ENCODE peak calls at places on chromosome 17, in seven cellular contexts. L is stomach, K is GM20000, O is H9, M is nephron progenitor cell, B is cardiac fibroblast, H is left ventricle myocardium inferior. D is an unnamed sample.

GRCh38 chr17:47276868-47277267 is 23.2 kb downstream of the ITGB3 start:
- DNase-seq in L (peak; percentile 64), K (no peak), O (peak; percentile 77), M (peak; percentile 39), B (peak; percentile 87), H (peak; percentile 73), D (no peak)

GRCh38 chr17:50660042-50660886 is 25.6 kb downstream of the ABCC3 start:
- DNase-seq in L (peak; percentile 49), K (no peak), O (no peak), M (no peak), B (peak; percentile 25), H (peak; percentile 46), D (no peak)

GRCh38 chr17:60506312-60506711 is 19.7 kb downstream of the APPBP2 start:
- DNase-seq in L (no peak), K (no peak), O (no peak), M (no peak), B (peak; percentile 94), H (no peak), D (no peak)

GRCh38 chr17:37567137-37567927 is 41.9 kb downstream of the SYNRG start:
- DNase-seq in L (no peak), K (no peak), O (no peak), M (no peak), B (no peak), H (no peak), D (no peak)

GRCh38 chr17:82963104-82963950 is 116.1 kb upstream of the METRNL start:
- DNase-seq in L (peak; percentile 81), K (peak; percentile 79), O (peak; percentile 90), M (peak; percentile 73), B (peak; percentile 79), H (peak; percentile 86), D (peak; percentile 47)

GRCh38 chr17:77566566-77566965 is 391.9 kb upstream of the TNRC6C start:
- DNase-seq in L (no peak), K (no peak), O (no peak), M (no peak), B (no peak), H (no peak), D (no peak)

GRCh38 chr17:51860934-51861561 is 297.5 kb downstream of the CA10 start:
- DNase-seq in L (no peak), K (peak; percentile 28), O (peak; percentile 88), M (peak; percentile 69), B (peak; percentile 18), H (no peak), D (peak; percentile 31)

GRCh38 chr17:65885484-65885883 is 306.4 kb downstream of the CEP112 start:
- DNase-seq in L (no peak), K (no peak), O (no peak), M (no peak), B (no peak), H (no peak), D (no peak)

GRCh38 chr17:30379303-30380105 is 777 bp downstream of the CPD start:
- DNase-seq in L (peak; percentile 34), K (peak; percentile 37), O (peak; percentile 52), M (peak; percentile 37), B (no peak), H (peak; percentile 20), D (peak; percentile 55)
- TF ChIP-seq CTCF in L (no peak), K (no peak), O (no peak), M (no peak), B (no peak), H (no peak), D (no peak)

DNA sequence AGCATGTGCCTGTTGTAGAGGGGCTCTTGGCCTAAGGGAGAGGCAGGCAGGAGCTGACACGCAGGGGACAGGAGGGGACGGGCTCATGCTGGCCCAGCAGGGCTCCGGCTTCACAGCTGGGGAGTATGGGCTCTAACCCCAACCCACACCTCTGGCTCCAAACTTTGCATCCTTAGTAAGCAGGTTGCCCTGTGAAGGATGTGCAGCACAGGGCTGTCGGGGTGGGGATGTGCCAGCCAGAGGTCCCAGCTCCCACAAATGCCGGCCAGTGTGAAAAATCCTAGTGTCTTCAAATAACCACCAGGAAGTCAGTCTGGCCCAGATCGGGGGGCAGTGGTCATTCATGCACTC is 14.0 kb upstream of the FAM83G start:
- DNase-seq in L (no peak), K (no peak), O (no peak), M (no peak), B (no peak), H (no peak), D (no peak)
- TF ChIP-seq CTCF in L (no peak), K (no peak), O (no peak), M (no peak), B (no peak), H (no peak), D (no peak)

DNA sequence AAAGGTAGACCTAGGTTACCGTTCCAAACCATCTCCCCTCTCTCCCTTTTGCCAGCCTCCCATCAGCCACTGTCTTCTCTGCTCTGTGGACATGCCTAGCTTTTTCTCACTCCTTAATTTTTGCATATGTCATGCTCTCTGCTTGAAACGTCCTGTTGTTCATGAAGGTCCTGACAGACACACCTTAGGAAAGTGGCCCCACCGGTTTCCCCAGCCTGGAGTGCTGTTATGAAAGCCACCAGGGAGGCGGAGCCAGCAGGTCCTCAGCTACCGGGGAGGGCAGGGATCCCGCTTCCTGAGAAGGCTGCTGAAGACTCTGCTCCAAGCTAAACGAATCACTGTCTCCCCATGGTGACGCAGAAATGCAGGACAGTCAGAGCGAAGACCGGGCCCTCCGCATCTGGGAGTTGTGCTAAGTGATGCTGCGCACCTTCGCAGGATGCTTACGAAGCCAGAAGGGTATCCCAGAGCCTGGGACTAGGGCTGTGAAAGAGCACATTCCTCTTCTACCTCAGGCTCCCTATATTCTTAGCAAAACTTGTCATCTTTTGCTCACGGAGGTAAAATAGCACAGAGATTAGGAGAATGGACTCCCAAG is 2.3 kb upstream of the SLC16A11 start:
- DNase-seq in L (peak; percentile 96), K (no peak), O (peak; percentile 81), M (peak; percentile 48), B (no peak), H (no peak), D (peak; percentile 48)
- TF ChIP-seq CTCF in L (no peak), K (no peak), O (no peak), M (no peak), B (no peak), H (no peak), D (peak; percentile 18)

GRCh38 chr17:46193626-46194392 is 580 bp upstream of the KANSL1 start:
- DNase-seq in L (peak; percentile 95), K (peak; percentile 93), O (peak; percentile 98), M (peak; percentile 91), B (peak; percentile 98), H (peak; percentile 95), D (peak; percentile 94)
- TF ChIP-seq CTCF in L (no peak), K (no peak), O (no peak), M (no peak), B (peak; percentile 15), H (peak; percentile 49), D (no peak)

DNA sequence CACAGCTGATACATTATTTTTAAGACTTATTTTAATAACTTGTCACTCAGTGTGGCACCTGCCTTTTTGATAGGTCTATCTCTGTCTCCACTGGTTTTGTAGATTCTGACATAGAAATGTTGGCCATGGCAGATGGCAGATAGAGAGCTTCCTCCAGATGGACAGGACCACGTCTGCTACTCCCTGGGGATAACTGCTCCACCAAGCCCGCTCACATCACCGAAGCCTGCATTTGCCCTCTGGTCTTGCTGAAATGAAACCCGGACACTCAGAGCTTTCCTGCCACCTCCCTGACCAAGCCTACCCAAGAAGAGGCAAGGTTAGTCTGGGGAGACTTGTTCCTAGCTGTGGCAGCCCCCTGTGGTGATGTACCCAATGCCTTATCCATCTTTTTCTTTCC is 16.4 kb upstream of the HAP1 start:
- DNase-seq in L (no peak), K (no peak), O (no peak), M (no peak), B (no peak), H (no peak), D (no peak)
- TF ChIP-seq CTCF in L (no peak), K (no peak), O (no peak), M (no peak), B (no peak), H (no peak), D (no peak)

DNA sequence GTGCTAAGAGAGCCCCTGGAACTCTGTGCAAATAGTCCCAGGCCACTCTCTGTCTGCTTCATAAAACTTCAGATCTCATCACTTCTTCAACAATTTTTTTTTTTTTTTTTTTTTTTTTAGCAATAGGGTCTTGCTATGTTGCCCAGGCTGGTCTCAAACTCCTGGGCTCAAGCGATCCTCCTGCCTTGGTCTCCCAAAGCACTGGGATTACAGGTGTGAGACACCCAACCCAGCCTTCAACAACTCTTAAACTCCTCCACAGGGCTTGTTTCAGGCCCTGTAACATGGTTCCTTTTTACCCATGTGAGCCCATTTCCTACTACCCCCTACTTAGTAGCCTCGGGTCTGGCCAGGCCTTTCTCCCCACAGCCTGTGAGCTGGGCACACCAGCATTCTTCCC is 39.3 kb upstream of the ICAM2 start:
- DNase-seq in L (no peak), K (no peak), O (no peak), M (no peak), B (no peak), H (no peak), D (no peak)
- TF ChIP-seq CTCF in L (no peak), K (no peak), O (no peak), M (no peak), B (no peak), H (no peak), D (no peak)

GRCh38 chr17:5915337-5915736 is 154.8 kb upstream of the WSCD1 start:
- DNase-seq in L (no peak), K (no peak), O (peak; percentile 15), M (no peak), B (no peak), H (no peak), D (no peak)
- TF ChIP-seq CTCF in L (no peak), K (no peak), O (no peak), M (no peak), B (no peak), H (no peak), D (no peak)

GRCh38 chr17:80984749-80985148 is 6.9 kb upstream of the CHMP6 start:
- DNase-seq in L (no peak), K (no peak), O (peak; percentile 95), M (no peak), B (peak; percentile 92), H (no peak), D (no peak)
- TF ChIP-seq CTCF in L (no peak), K (no peak), O (peak; percentile 31), M (no peak), B (peak; percentile 42), H (no peak), D (no peak)

DNA sequence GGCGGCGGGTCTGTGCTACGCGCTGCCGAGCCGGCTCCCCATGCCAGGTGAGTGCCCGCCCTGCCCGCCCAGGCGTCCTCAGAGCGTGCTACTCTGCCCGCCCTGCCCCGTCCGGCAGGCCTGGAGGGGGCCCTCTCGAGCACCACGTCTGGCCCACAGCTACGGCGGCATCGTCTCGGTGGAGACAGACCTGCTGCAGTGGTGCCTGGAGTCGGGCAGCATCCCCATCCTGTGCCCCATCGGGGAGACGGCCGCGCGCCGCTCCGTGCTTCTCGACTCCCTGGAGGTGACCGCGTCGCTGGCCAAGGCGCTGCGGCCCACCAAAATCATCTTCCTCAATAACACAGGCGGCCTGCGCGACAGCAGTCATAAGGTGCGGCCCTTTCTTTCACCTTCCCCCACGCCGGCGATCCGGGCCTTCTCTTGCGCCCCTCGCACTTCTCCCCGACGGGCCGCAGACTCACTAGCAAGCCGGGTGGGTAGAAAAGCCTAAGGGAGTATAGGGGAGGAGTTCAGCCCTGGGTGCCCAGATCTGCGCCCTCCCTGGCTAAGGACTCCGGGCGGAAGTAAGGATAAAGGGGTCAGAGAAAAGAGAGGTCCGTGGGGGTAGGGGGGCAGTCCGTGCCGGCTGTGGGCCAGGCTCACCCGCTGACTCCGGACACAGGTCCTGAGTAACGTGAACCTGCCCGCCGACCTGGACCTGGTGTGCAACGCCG is 1.6 kb downstream of the NAGS start:
- DNase-seq in L (peak; percentile 59), K (peak; percentile 64), O (peak; percentile 91), M (peak; percentile 46), B (no peak), H (no peak), D (peak; percentile 59)
- TF ChIP-seq CTCF in L (no peak), K (no peak), O (peak; percentile 56), M (peak; percentile 12), B (peak; percentile 10), H (no peak), D (no peak)